ENCODE peak calls at places on chromosome 18, in six cellular contexts. H, Q, Z, Y, P and E are unnamed samples.

GRCh38 chr18:47801817-47802216 is 128.6 kb downstream of the SMAD2 start:
- DNase-seq in H (no peak), Q (no peak), Z (no peak), Y (no peak), P (no peak), E (no peak)

GRCh38 chr18:55327454-55327853 is 260.5 kb downstream of the TCF4 start:
- DNase-seq in H (no peak), Q (no peak), Z (no peak), Y (no peak), P (no peak), E (no peak)

GRCh38 chr18:23277399-23277798 is 142.1 kb downstream of the CABLES1 start:
- DNase-seq in H (no peak), Q (no peak), Z (no peak), Y (no peak), P (no peak), E (no peak)

GRCh38 chr18:46623541-46623940 is 33.5 kb downstream of the LOXHD1 start:
- DNase-seq in H (peak), Q (no peak), Z (no peak), Y (no peak), P (no peak), E (no peak)

GRCh38 chr18:57194622-57195021 is 47.7 kb downstream of the BOD1L2 start:
- DNase-seq in H (no peak), Q (no peak), Z (no peak), Y (no peak), P (no peak), E (no peak)

GRCh38 chr18:68233043-68233442 is 481.9 kb downstream of the TMX3 start:
- DNase-seq in H (no peak), Q (no peak), Z (no peak), Y (no peak), P (peak), E (no peak)

GRCh38 chr18:46550609-46551008 is 106.4 kb downstream of the LOXHD1 start:
- DNase-seq in H (no peak), Q (no peak), Z (no peak), Y (no peak), P (no peak), E (no peak)

GRCh38 chr18:11845653-11846052 is 5.6 kb upstream of the CHMP1B start:
- DNase-seq in H (no peak), Q (no peak), Z (no peak), Y (no peak), P (no peak), E (no peak)

GRCh38 chr18:35939166-35939565 is 33.3 kb upstream of the RMP24 start:
- DNase-seq in H (no peak), Q (no peak), Z (no peak), Y (no peak), P (no peak), E (no peak)

GRCh38 chr18:48754993-48755473 is 195.7 kb downstream of the SMAD7 start:
- DNase-seq in H (no peak), Q (no peak), Z (no peak), Y (no peak), P (no peak), E (no peak)

GRCh38 chr18:27901424-27902226 is 275.3 kb downstream of the CDH2 start:
- DNase-seq in H (no peak), Q (no peak), Z (peak), Y (no peak), P (no peak), E (no peak)

GRCh38 chr18:79570266-79571201 is 109.1 kb upstream of the CTDP1 start:
- DNase-seq in H (peak), Q (peak), Z (no peak), Y (no peak), P (no peak), E (no peak)

GRCh38 chr18:39872566-39872965 is 2082.5 kb upstream of the PIK3C3 start:
- DNase-seq in H (no peak), Q (no peak), Z (no peak), Y (no peak), P (no peak), E (no peak)

GRCh38 chr18:63881851-63882250 is 5.7 kb upstream of the SERPINB2 start:
- DNase-seq in H (no peak), Q (peak), Z (no peak), Y (no peak), P (no peak), E (no peak)

GRCh38 chr18:8657050-8657820 is 48.0 kb downstream of the RAB12 start:
- DNase-seq in H (no peak), Q (no peak), Z (no peak), Y (no peak), P (no peak), E (peak)

GRCh38 chr18:55228191-55228590 is 268.9 kb upstream of the CCDC68 start:
- DNase-seq in H (no peak), Q (peak), Z (no peak), Y (no peak), P (no peak), E (no peak)

GRCh38 chr18:59672125-59672769 is 25.0 kb downstream of the CCBE1 start:
- DNase-seq in H (no peak), Q (no peak), Z (no peak), Y (no peak), P (peak), E (peak)

GRCh38 chr18:52409732-52410131 is 69.7 kb downstream of the DCC start:
- DNase-seq in H (no peak), Q (no peak), Z (no peak), Y (no peak), P (no peak), E (no peak)